ENCODE peak calls at places on chromosome 9, in four cellular contexts. Z is IMR-90, D is mesendoderm, O is mesenchymal stem cell. B is an unnamed sample.

GRCh38 chr9:113477058-113477457 is 13.5 kb downstream of the RGS3 start:
- DNase-seq in D (no peak), Z (no peak), O (no peak), B (no peak)

GRCh38 chr9:68507098-68507795 is 33.4 kb downstream of the TMEM252 start:
- DNase-seq in O (peak; percentile 41), D (peak; percentile 22), Z (peak; percentile 51), B (no peak)

GRCh38 chr9:110049699-110050450 is 158.1 kb downstream of the C9orf152 start:
- DNase-seq in Z (no peak), D (peak; percentile 62), O (peak; percentile 50), B (no peak)

GRCh38 chr9:126915281-126915816 is 767 bp downstream of the RALGPS1 start:
- DNase-seq in Z (no peak), D (peak; percentile 53), O (no peak), B (peak; percentile 17)

GRCh38 chr9:104802110-104802509 is 38.2 kb downstream of the NIPSNAP3B start:
- DNase-seq in O (no peak), D (no peak), Z (no peak), B (no peak)

GRCh38 chr9:35829084-35829763 is at the start of gene TMEM8B:
- DNase-seq in Z (peak; percentile 83), D (peak; percentile 96), O (peak; percentile 93), B (peak; percentile 94)

GRCh38 chr9:36006541-36006940 is 30.2 kb upstream of the RECK start:
- DNase-seq in O (no peak), D (no peak), Z (no peak), B (no peak)

GRCh38 chr9:128257907-128258306 is 17.9 kb downstream of the GOLGA2 start:
- DNase-seq in Z (no peak), D (no peak), O (no peak), B (no peak)

GRCh38 chr9:89505795-89506385 is 8.0 kb upstream of the SEMA4D start:
- DNase-seq in O (no peak), Z (no peak), D (no peak), B (no peak)

GRCh38 chr9:32589083-32589713 is 16.2 kb upstream of the NDUFB6 start:
- DNase-seq in O (peak; percentile 47), D (peak; percentile 51), Z (peak; percentile 57), B (no peak)

GRCh38 chr9:4801156-4801555 is 8.4 kb downstream of the RCL1 start:
- DNase-seq in D (no peak), Z (no peak), O (no peak), B (no peak)

GRCh38 chr9:4799775-4800174 is 7.0 kb downstream of the RCL1 start:
- DNase-seq in O (no peak), Z (no peak), D (peak; percentile 53), B (no peak)

GRCh38 chr9:4805519-4805918 is 12.8 kb downstream of the RCL1 start:
- DNase-seq in O (no peak), D (peak; percentile 7), Z (no peak), B (no peak)

GRCh38 chr9:4804531-4805016 is 11.8 kb downstream of the RCL1 start:
- DNase-seq in O (no peak), Z (no peak), D (no peak), B (no peak)

GRCh38 chr9:4803670-4804530 is 11.2 kb downstream of the RCL1 start:
- DNase-seq in D (no peak), Z (no peak), O (no peak), B (no peak)
- H2AK5ac ChIP-seq in D (no peak overlapping the region), Z (no peak overlapping the region), O (no peak overlapping the region), B (no peak overlapping the region)

GRCh38 chr9:91163773-91164471 is 197.8 kb downstream of the AUH start:
- DNase-seq in D (no peak), Z (no peak), O (no peak), B (no peak)
- H3K4me3 ChIP-seq in D (no peak overlapping the region), Z (no peak overlapping the region), O (no peak overlapping the region), B (no peak overlapping the region)

GRCh38 chr9:134396258-134396742 is 70.0 kb downstream of the RXRA start:
- DNase-seq in O (no peak), Z (no peak), D (no peak), B (no peak)
- H3K23ac ChIP-seq in O (no peak overlapping the region), Z (no peak overlapping the region), D (no peak overlapping the region), B (peak overlapping the region; percentile 37)

GRCh38 chr9:106799146-106799545 is 63.8 kb upstream of the ZNF462 start:
- DNase-seq in Z (peak; percentile 79), D (peak; percentile 73), O (peak; percentile 60), B (no peak)

GRCh38 chr9:106797299-106797698 is 65.7 kb upstream of the ZNF462 start:
- DNase-seq in Z (no peak), O (peak; percentile 32), D (no peak), B (no peak)

GRCh38 chr9:106800691-106801090 is 62.3 kb upstream of the ZNF462 start:
- DNase-seq in Z (no peak), O (no peak), D (no peak), B (no peak)

GRCh38 chr9:106796771-106797170 is 66.2 kb upstream of the ZNF462 start:
- DNase-seq in Z (no peak), O (no peak), D (no peak), B (no peak)

GRCh38 chr9:106798021-106798799 is 64.8 kb upstream of the ZNF462 start:
- DNase-seq in Z (no peak), D (no peak), O (no peak), B (no peak)
- H2AK5ac ChIP-seq in Z (no peak overlapping the region), D (no peak overlapping the region), O (peak overlapping the region; percentile 93), B (no peak overlapping the region)

B was measured in neuronal stem cell.